ENCODE peak calls at places on chromosomes 5 and 9, in six cellular contexts. S is A673, X is prostate gland, P is heart right ventricle, R is brain microvascular endothelial cell, Q is heart left ventricle. B is an unnamed sample.

GRCh38 chr9:86072393-86073016 is 26.9 kb downstream of the GOLM1 start:
- DNase-seq in X (no peak), P (no peak), S (no peak), Q (no peak), R (no peak), B (no peak)

GRCh38 chr9:91421022-91421765 is 2.4 kb downstream of the NFIL3 start:
- DNase-seq in Q (peak), R (peak), S (peak), X (peak), P (peak), B (no peak)

GRCh38 chr9:99253772-99254431 is 31.8 kb downstream of the SEC61B start:
- DNase-seq in Q (no peak), S (no peak), X (no peak), R (no peak), P (no peak), B (no peak)

GRCh38 chr5:1725641-1726468 is 73.8 kb downstream of the MRPL36 start:
- DNase-seq in X (peak), Q (no peak), P (no peak), S (peak), R (no peak), B (peak)

GRCh38 chr5:76490970-76491369 is 87.9 kb downstream of the IQGAP2 start:
- DNase-seq in X (no peak), Q (no peak), S (no peak), R (no peak), P (no peak), B (no peak)

GRCh38 chr5:96823060-96823459 is 15.3 kb upstream of the ERAP1 start:
- DNase-seq in R (no peak), X (no peak), S (no peak), P (no peak), Q (no peak), B (no peak)

GRCh38 chr5:139684350-139684880 is 36.3 kb downstream of the CXXC5 start:
- DNase-seq in P (no peak), R (no peak), X (no peak), Q (peak), S (no peak), B (no peak)

GRCh38 chr9:108511200-108511756 is 344.5 kb downstream of the ACTL7B start:
- DNase-seq in P (no peak), X (no peak), Q (no peak), S (no peak), R (peak), B (no peak)

GRCh38 chr5:76291305-76292077 is 111.6 kb upstream of the IQGAP2 start:
- DNase-seq in X (peak), P (no peak), Q (no peak), R (no peak), S (no peak), B (no peak)

GRCh38 chr5:171418982-171419662 is at the start of gene FGF18:
- DNase-seq in S (peak), Q (peak), X (no peak), R (peak), P (peak), B (peak)

GRCh38 chr5:50440651-50441478 is at the start of gene EMB:
- DNase-seq in Q (peak), X (peak), R (no peak), P (peak), S (peak), B (no peak)

GRCh38 chr9:121447341-121447834 is 52.3 kb downstream of the GGTA1 start:
- DNase-seq in R (peak), X (no peak), P (no peak), Q (no peak), S (peak), B (no peak)

GRCh38 chr5:68420476-68421344 is 205.2 kb downstream of the PIK3R1 start:
- DNase-seq in X (no peak), S (no peak), Q (peak), P (peak), R (no peak), B (no peak)

GRCh38 chr5:123035950-123036390 is 555 bp downstream of the PPIC start:
- DNase-seq in R (peak), X (peak), Q (peak), S (peak), P (no peak), B (peak)

GRCh38 chr5:172553167-172553566 is 87.9 kb upstream of the NEURL1B start:
- DNase-seq in P (no peak), R (no peak), Q (no peak), X (no peak), S (no peak), B (no peak)

GRCh38 chr5:36575367-36575781 is 31.0 kb upstream of the SLC1A3 start:
- DNase-seq in X (no peak), Q (no peak), S (peak), P (no peak), R (peak), B (no peak)

GRCh38 chr5:157245477-157245876 is 20.4 kb upstream of the CYFIP2 start:
- DNase-seq in P (no peak), Q (no peak), R (no peak), S (peak), X (no peak), B (no peak)

GRCh38 chr5:56684159-56684558 is 131.2 kb upstream of the MAP3K1 start:
- DNase-seq in R (no peak), Q (no peak), X (no peak), P (no peak), S (no peak), B (no peak)

DNA sequence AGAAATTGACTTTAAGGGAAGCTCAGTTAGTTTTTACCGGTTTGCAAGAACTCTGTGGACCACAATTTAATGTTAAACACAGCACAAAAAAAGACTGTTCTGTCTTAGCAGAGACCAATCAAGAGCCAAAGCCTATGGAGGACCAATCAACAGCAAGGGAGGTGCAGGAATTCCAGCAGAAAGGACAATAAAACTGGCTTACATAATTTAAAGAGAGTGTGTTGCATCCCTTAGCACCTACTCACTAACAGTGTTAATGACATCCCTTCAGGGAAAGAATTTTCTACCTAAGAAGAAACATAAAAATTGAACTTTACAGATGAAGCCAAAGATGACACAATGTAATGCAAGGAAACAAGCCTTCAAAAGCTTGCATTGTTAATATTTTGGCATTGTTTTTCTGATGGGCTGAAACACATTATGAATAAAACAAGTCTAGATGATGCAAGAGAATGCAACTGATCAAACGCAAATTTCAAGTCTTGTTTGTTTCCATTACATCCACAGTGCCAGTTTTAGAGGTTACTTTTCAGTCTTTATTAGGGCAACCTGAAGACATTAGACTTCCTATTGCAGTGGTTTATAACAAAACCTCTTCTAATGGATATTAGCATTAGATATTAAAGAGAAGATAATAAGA is 111.3 kb upstream of the FST start:
- DNase-seq in S (no peak), X (no peak), R (no peak), P (no peak), Q (no peak), B (no peak)
- H3K27ac ChIP-seq in S (no peak), X (no peak), R (no peak), P (no peak), Q (no peak), B (no peak)

GRCh38 chr5:154196955-154197652 is 6.6 kb downstream of the GALNT10 start:
- DNase-seq in P (no peak), X (no peak), R (peak), S (peak), Q (no peak), B (no peak)

GRCh38 chr5:154198611-154199230 is 8.2 kb downstream of the GALNT10 start:
- DNase-seq in S (no peak), Q (no peak), X (no peak), R (peak), P (no peak), B (no peak)

GRCh38 chr5:154199671-154200220 is 9.2 kb downstream of the GALNT10 start:
- DNase-seq in X (no peak), R (no peak), P (no peak), S (no peak), Q (no peak), B (no peak)

GRCh38 chr5:154199263-154199662 is 8.7 kb downstream of the GALNT10 start:
- DNase-seq in R (no peak), Q (no peak), X (no peak), S (no peak), P (no peak), B (no peak)

DNA sequence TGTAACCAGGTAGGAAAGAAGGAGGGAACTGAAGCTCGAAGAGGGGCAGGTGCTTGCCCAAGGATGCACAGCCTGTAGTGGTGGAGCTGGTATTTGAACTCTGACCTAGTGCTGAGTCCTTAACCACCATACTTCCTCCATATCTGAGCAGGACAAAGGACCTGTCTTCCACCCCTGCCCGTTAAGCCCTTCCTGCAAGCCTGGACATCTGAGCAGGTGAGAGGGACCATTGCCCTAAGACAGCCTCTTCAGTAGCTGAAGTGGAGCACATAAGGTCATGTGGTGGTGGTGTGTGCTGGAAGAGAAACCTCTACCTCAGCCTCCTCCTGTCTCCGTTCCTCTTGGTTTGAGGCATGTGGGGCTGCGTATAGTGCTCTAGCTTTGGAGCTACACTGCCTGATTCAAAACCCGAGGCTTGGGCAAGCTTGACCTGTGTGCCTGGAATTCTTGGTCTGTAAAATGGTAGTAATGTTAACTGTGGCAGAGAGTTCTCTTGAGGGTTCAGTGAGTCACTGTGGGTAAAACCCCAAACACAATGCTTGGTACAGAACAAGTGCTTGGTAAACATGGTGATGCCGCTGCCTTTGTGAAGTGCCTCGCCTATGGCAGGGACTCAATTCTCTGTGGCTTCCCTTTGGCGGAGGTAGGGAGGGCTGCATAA is 7.4 kb downstream of the GALNT10 start:
- DNase-seq in P (no peak), R (peak), Q (no peak), X (peak), S (no peak), B (no peak)
- H3K4me3 ChIP-seq in P (no peak), R (no peak), Q (no peak), X (no peak), S (no peak), B (no peak)

GRCh38 chr5:38551020-38552017 is 5.1 kb downstream of the LIFR start:
- DNase-seq in S (peak), P (no peak), Q (no peak), R (peak), X (no peak), B (no peak)
- H3K27ac ChIP-seq in S (no peak), P (no peak), Q (no peak), R (no peak), X (no peak), B (peak)

DNA sequence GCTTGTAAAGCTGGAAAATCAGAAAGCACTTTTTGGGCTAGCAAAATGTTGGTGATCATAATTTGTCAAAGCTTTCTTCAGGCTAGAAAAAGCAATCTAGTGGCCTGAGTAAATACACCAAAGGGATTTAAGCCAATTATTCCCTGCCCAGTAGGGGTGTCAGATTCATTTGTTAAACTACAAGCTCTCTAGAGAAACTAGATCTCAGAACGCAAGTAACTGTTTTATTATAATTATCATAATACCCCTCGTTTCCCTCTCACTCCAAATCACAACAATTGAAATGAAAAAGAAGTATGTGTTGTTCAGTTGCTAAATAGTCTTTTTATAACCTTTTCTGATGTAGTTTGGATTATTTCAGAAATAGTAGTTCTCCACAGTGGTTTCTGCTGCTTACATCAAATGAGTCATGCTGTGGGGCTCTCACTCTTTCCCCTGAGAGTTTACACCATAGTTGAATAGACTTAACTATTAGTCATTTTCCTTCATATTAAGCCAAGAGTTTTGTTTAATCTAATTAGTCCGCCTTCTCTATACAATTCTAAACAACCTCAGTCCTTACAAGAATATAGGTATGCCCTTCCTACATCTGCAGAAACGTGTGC is 918.6 kb upstream of the DMAC1 start:
- DNase-seq in P (no peak), Q (no peak), S (peak), X (no peak), R (peak), B (no peak)
- H3K4me3 ChIP-seq in P (peak), Q (no peak), S (no peak), X (no peak), R (no peak), B (no peak)

GRCh38 chr5:173679909-173680626 is 63.6 kb upstream of the BOD1 start:
- DNase-seq in P (no peak), R (no peak), S (no peak), X (no peak), Q (no peak), B (no peak)
- H3K27ac ChIP-seq in P (no peak), R (no peak), S (no peak), X (no peak), Q (no peak), B (no peak)

GRCh38 chr9:137070201-137070905 is at the start of gene SAPCD2:
- DNase-seq in P (peak), X (peak), S (peak), R (peak), Q (peak), B (peak)
- H3K4me3 ChIP-seq in P (peak), X (peak), S (peak), R (peak), Q (no peak), B (peak)

GRCh38 chr5:126464016-126464415 is 40.8 kb downstream of the GRAMD2B start:
- DNase-seq in Q (no peak), X (no peak), R (no peak), S (no peak), P (no peak), B (no peak)

GRCh38 chr5:126462239-126463014 is 39.2 kb downstream of the GRAMD2B start:
- DNase-seq in X (no peak), R (no peak), Q (no peak), S (no peak), P (no peak), B (no peak)

GRCh38 chr5:126460977-126461376 is 37.8 kb downstream of the GRAMD2B start:
- DNase-seq in X (no peak), S (no peak), Q (no peak), R (no peak), P (no peak), B (no peak)

GRCh38 chr5:126461838-126462237 is 38.6 kb downstream of the GRAMD2B start:
- DNase-seq in X (no peak), S (no peak), P (no peak), R (no peak), Q (no peak), B (no peak)

DNA sequence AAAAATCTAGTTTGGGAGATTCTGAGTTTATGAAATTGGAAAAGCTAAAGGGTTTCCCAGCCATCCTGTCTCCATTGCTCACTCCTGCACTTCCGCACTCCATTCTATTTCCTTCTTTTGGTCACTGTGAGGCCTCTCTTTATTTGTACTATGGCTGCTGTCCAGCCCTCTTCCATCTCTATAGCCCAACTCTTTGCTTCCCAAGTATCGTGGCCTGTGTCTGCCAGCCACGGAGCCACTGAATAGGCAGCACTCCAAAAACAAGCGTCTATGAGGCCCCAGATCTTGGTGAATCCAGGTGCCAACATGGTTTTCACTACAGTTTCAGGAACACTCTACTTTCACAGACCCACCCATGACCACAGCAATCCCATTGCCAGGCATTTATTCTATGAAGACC is 37.2 kb downstream of the GRAMD2B start:
- DNase-seq in S (no peak), Q (no peak), P (no peak), R (no peak), X (no peak), B (no peak)
- H3K27ac ChIP-seq in S (no peak), Q (no peak), P (no peak), R (no peak), X (no peak), B (no peak)

GRCh38 chr5:131211669-131212068 is 40.9 kb downstream of the LYRM7 start:
- DNase-seq in X (no peak), S (no peak), Q (no peak), R (no peak), P (no peak), B (no peak)
- H3K4me3 ChIP-seq in X (no peak), S (no peak), Q (no peak), R (no peak), P (no peak), B (no peak)

B was measured in right atrium auricular region.